ENCODE peak calls at places on chromosomes 6 and 20, in six cellular contexts. S is body of pancreas; D is activated T-cell treated with anti-CD3 and anti-CD28 coated beads for 1 hour; Q is effector memory CD4-positive, alpha-beta T cell; O is CD8-positive, alpha-beta T cell; G is T-helper 2 cell. J is an unnamed sample.

GRCh38 chr6:63943826-63944225 is 308.2 kb downstream of the PHF3 start:
- DNase-seq in S (no peak), D (no peak), Q (no peak), O (no peak), G (no peak), J (no peak)

GRCh38 chr20:25992146-25992545 is 295.5 kb upstream of the ZNF337 start:
- DNase-seq in S (no peak), D (no peak), Q (no peak), O (no peak), G (no peak), J (no peak)

GRCh38 chr6:135895231-135895931 is 43.9 kb downstream of the PDE7B start:
- DNase-seq in S (no peak), D (no peak), Q (no peak), O (no peak), G (no peak), J (no peak)

GRCh38 chr6:127019828-127020227 is 98.6 kb upstream of the RSPO3 start:
- DNase-seq in S (no peak), D (no peak), Q (no peak), O (no peak), G (no peak), J (no peak)

GRCh38 chr6:5422321-5422915 is 161.1 kb downstream of the FARS2 start:
- DNase-seq in S (peak), D (no peak), Q (no peak), O (no peak), G (no peak), J (peak)

GRCh38 chr20:23546435-23547144 is 21.7 kb downstream of the CST9L start:
- DNase-seq in S (no peak), D (no peak), Q (no peak), O (no peak), G (no peak), J (no peak)

GRCh38 chr20:33669224-33669623 is 2.5 kb downstream of the ACTL10 start:
- DNase-seq in S (no peak), D (no peak), Q (no peak), O (no peak), G (no peak), J (no peak)

GRCh38 chr6:105251689-105252088 is 71.9 kb upstream of the POPDC3 start:
- DNase-seq in S (no peak), D (no peak), Q (no peak), O (no peak), G (no peak), J (no peak)

GRCh38 chr6:158024566-158025297 is 43.1 kb downstream of the SYNJ2 start:
- DNase-seq in S (no peak), D (no peak), Q (no peak), O (no peak), G (no peak), J (no peak)

GRCh38 chr6:73027691-73028090 is 197.6 kb downstream of the KHDC1L start:
- DNase-seq in S (no peak), D (no peak), Q (no peak), O (no peak), G (no peak), J (no peak)

GRCh38 chr6:4588581-4588980 is 187.6 kb upstream of the CDYL start:
- DNase-seq in S (no peak), D (no peak), Q (no peak), O (no peak), G (no peak), J (no peak)

GRCh38 chr6:39791850-39792500 is at the start of gene DAAM2:
- DNase-seq in S (peak), D (no peak), Q (no peak), O (no peak), G (no peak), J (peak)

GRCh38 chr20:2693286-2693995 is 861 bp downstream of the EBF4 start:
- DNase-seq in S (peak), D (peak), Q (peak), O (peak), G (peak), J (peak)

GRCh38 chr6:27839303-27840081 is 72.7 kb downstream of the OR2B2 start:
- DNase-seq in S (peak), D (no peak), Q (no peak), O (no peak), G (no peak), J (peak)

GRCh38 chr6:10556496-10557391 is 35.6 kb downstream of the GCNT2 start:
- DNase-seq in S (peak), D (no peak), Q (no peak), O (no peak), G (no peak), J (no peak)

GRCh38 chr20:46304361-46304760 is 3.9 kb downstream of the CDH22 start:
- DNase-seq in S (no peak), D (no peak), Q (no peak), O (no peak), G (no peak), J (no peak)

GRCh38 chr6:142871910-142872331 is 73.1 kb downstream of the HIVEP2 start:
- DNase-seq in S (peak), D (no peak), Q (peak), O (peak), G (peak), J (peak)

GRCh38 chr6:117472667-117473066 is 9.8 kb upstream of the DCBLD1 start:
- DNase-seq in S (no peak), D (no peak), Q (no peak), O (no peak), G (no peak), J (no peak)

GRCh38 chr6:1388081-1388926 is 1.1 kb upstream of the FOXF2 start:
- DNase-seq in S (no peak), D (no peak), Q (no peak), O (no peak), G (no peak), J (no peak)

GRCh38 chr6:50823130-50823920 is 4.7 kb downstream of the TFAP2B start:
- DNase-seq in S (no peak), D (no peak), Q (no peak), O (no peak), G (no peak), J (no peak)

GRCh38 chr6:81895511-81896185 is 143.2 kb upstream of the TENT5A start:
- DNase-seq in S (no peak), D (no peak), Q (no peak), O (no peak), G (no peak), J (peak)

GRCh38 chr6:119669228-119669627 is 319.7 kb upstream of the MAN1A1 start:
- DNase-seq in S (no peak), D (no peak), Q (no peak), O (no peak), G (no peak), J (no peak)

GRCh38 chr6:109282732-109283131 is 99.5 kb downstream of the CD164 start:
- DNase-seq in S (no peak), D (no peak), Q (no peak), O (no peak), G (no peak), J (no peak)

GRCh38 chr6:75094614-75095321 is 111.1 kb downstream of the COL12A1 start:
- DNase-seq in S (no peak), D (no peak), Q (no peak), O (no peak), G (no peak), J (peak)

GRCh38 chr6:79635179-79635578 is 4.0 kb downstream of the SH3BGRL2 start:
- DNase-seq in S (no peak), D (no peak), Q (no peak), O (no peak), G (no peak), J (no peak)

GRCh38 chr6:111205502-111205901 is 118.2 kb downstream of the SLC16A10 start:
- DNase-seq in S (no peak), D (no peak), Q (no peak), O (no peak), G (no peak), J (no peak)

GRCh38 chr6:108742041-108742440 is 106.2 kb upstream of the ARMC2 start:
- DNase-seq in S (no peak), D (no peak), Q (no peak), O (no peak), G (no peak), J (no peak)

GRCh38 chr20:5766085-5766764 is 16.0 kb downstream of the SHLD1 start:
- DNase-seq in S (peak), D (no peak), Q (no peak), O (no peak), G (no peak), J (no peak)

GRCh38 chr6:161316531-161316930 is 42.7 kb upstream of the AGPAT4 start:
- DNase-seq in S (no peak), D (no peak), Q (no peak), O (no peak), G (no peak), J (no peak)

GRCh38 chr20:32894711-32895355 is 36.1 kb downstream of the EFCAB8 start:
- DNase-seq in S (no peak), D (no peak), Q (no peak), O (no peak), G (no peak), J (no peak)

GRCh38 chr6:135750081-135750480 is 101.4 kb upstream of the PDE7B start:
- DNase-seq in S (no peak), D (no peak), Q (no peak), O (no peak), G (no peak), J (no peak)

GRCh38 chr6:20845592-20845991 is 311.3 kb downstream of the CDKAL1 start:
- DNase-seq in S (no peak), D (no peak), Q (no peak), O (no peak), G (no peak), J (no peak)

GRCh38 chr20:50218987-50219435 is 28.4 kb downstream of the CEBPB start:
- DNase-seq in S (peak), D (no peak), Q (no peak), O (no peak), G (no peak), J (no peak)

J was measured in testis.